ENCODE peak calls at places on chromosomes 13 and 19, in eight cellular contexts. P, M, Y, T, S, W, U and C are unnamed samples.

GRCh38 chr13:99316657-99317244 is 9.6 kb upstream of the GPR183 start:
- DNase-seq in P (peak), M (no peak), Y (no peak), T (no peak), S (no peak), W (no peak), U (no peak), C (no peak)

GRCh38 chr19:40659566-40659965 is 30.9 kb downstream of the NUMBL start:
- DNase-seq in P (no peak), M (no peak), Y (no peak), T (no peak), S (no peak), W (no peak), U (no peak), C (no peak)

GRCh38 chr13:51632643-51633357 is 48.5 kb downstream of the WDFY2 start:
- DNase-seq in P (no peak), M (no peak), Y (peak), T (no peak), S (no peak), W (peak), U (no peak), C (peak)

GRCh38 chr13:31199849-31200635 is at the start of gene B3GLCT:
- DNase-seq in P (peak), M (peak), Y (peak), T (peak), S (peak), W (peak), U (peak), C (peak)

GRCh38 chr13:54687173-54687572 is 1658.6 kb downstream of the OLFM4 start:
- DNase-seq in P (no peak), M (no peak), Y (no peak), T (no peak), S (no peak), W (no peak), U (no peak), C (no peak)

GRCh38 chr13:113297370-113297871 is 382 bp downstream of the LAMP1 start:
- DNase-seq in P (no peak), M (no peak), Y (peak), T (no peak), S (no peak), W (peak), U (peak), C (no peak)

GRCh38 chr19:36244066-36244465 is 29.2 kb downstream of the ZNF146 start:
- DNase-seq in P (no peak), M (no peak), Y (no peak), T (no peak), S (no peak), W (no peak), U (no peak), C (no peak)

GRCh38 chr19:17724655-17725054 is 5.4 kb downstream of the MAP1S start:
- DNase-seq in P (no peak), M (no peak), Y (no peak), T (no peak), S (no peak), W (no peak), U (no peak), C (no peak)

GRCh38 chr13:57629821-57630235 is 1.7 kb upstream of the PCDH17 start:
- DNase-seq in P (peak), M (peak), Y (peak), T (peak), S (peak), W (no peak), U (peak), C (no peak)

GRCh38 chr13:29480893-29481525 is 114.5 kb downstream of the SLC7A1 start:
- DNase-seq in P (no peak), M (no peak), Y (no peak), T (no peak), S (no peak), W (no peak), U (no peak), C (no peak)

GRCh38 chr19:13906910-13907309 is 909 bp downstream of the CC2D1A start:
- DNase-seq in P (no peak), M (no peak), Y (no peak), T (no peak), S (no peak), W (no peak), U (no peak), C (no peak)

GRCh38 chr19:13906525-13906904 is 514 bp downstream of the CC2D1A start:
- DNase-seq in P (peak), M (no peak), Y (peak), T (no peak), S (no peak), W (peak), U (no peak), C (no peak)

GRCh38 chr19:13908674-13909073 is 2.7 kb downstream of the CC2D1A start:
- DNase-seq in P (no peak), M (no peak), Y (no peak), T (no peak), S (no peak), W (no peak), U (no peak), C (no peak)

GRCh38 chr19:13902993-13903555 is 2.8 kb downstream of the BRME1 start:
- DNase-seq in P (no peak), M (no peak), Y (no peak), T (no peak), S (no peak), W (peak), U (no peak), C (no peak)

DNA sequence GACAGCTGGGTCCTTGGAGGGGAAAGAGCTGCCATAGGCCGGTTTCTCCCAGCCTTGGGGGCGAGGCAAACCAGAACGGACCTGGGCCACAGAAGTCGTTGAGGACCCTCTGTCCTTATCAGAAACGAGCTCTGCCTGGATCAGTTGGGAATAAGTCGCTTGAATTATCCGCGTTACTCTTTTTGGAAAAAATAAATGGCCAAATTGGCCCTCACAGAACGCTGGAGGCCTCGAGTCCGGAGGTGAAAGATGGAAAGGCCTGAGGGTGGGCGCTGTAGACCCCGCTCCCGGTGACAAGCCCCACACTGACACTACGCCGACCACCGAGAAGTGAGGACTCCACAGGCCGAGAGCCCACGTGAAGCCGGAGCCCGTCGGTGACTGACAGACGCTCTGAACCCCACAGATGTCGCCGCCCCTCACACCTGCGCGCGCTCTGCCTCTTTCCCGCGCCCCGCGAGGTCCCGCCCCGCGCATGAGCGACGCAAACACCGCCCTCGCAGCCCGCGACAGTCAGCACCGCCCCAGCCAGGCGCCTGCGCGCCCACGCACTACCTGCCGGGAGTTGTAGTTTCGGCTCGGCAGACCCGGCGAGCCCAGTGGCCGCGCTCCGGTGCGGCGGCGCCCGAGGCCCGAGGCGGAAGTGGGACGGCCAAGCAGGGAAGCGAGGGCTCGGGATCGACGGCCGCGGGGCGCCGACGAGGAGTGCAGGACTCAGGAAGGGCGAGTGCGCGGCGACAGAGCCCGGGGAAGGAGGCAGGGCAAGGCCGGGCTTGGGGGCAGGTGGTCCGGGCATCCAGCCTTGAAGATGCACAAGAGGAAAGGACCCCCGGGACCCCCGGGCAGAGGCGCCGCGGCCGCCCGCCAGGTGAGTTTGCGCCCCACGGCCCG is at the start of the genes BRME1 and CC2D1A:
- DNase-seq in P (peak), M (peak), Y (peak), T (peak), S (peak), W (peak), U (peak), C (peak)
- TF ChIP-seq CTCF in P (no peak), M (no peak), Y (no peak), T (no peak), S (no peak), W (no peak), U (no peak), C (no peak)

GRCh38 chr19:55086730-55087541 is 11.3 kb downstream of the EPS8L1 start:
- DNase-seq in P (peak), M (peak), Y (peak), T (peak), S (peak), W (no peak), U (peak), C (peak)
- TF ChIP-seq POLR2A in P (no peak), M (peak), Y (no peak), T (no peak), S (no peak), W (no peak), U (no peak), C (peak)

DNA sequence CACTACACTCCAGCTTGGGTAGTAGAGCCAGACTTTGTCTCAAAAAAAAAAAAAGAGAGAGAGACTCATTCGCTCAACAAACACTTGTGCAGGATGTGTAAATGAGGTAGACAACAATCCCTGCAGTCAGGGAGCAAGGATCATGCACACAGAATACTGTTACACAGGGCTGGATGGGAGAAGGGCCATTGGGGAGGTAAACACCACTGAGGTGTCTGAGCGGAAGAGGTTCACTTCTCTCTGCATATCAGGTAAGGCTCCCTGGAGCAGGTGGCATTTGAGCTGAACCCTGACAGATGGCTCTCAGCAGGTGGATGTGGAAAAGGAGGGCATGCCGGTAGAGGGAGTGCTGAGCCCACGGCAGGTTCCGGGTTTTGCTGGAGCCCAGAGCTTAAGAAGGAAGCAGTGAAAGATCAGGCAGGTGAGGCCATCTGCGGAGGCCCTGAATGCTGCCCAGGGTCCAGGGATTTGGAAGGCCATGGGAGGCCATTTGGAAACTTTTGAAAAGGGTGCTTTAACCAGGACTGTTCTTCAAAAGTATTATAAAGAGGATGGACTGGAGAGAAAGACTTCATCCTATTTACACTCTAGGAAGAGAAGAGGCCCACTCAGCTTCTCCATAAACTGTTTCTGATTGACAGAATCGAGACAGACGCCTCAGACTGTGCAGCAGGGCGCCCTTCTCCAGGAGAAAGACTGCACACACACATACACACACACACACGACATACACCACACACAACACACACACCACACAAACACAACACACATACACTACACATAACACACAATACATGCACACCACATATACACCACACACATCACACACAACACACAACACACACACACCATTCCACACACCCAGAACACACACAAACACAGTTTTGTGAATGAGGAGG is 199.4 kb downstream of the USP12 start:
- DNase-seq in P (peak), M (peak), Y (peak), T (no peak), S (no peak), W (peak), U (no peak), C (no peak)
- TF ChIP-seq CTCF in P (peak), M (peak), Y (peak), T (peak), S (no peak), W (no peak), U (no peak), C (peak)

DNA sequence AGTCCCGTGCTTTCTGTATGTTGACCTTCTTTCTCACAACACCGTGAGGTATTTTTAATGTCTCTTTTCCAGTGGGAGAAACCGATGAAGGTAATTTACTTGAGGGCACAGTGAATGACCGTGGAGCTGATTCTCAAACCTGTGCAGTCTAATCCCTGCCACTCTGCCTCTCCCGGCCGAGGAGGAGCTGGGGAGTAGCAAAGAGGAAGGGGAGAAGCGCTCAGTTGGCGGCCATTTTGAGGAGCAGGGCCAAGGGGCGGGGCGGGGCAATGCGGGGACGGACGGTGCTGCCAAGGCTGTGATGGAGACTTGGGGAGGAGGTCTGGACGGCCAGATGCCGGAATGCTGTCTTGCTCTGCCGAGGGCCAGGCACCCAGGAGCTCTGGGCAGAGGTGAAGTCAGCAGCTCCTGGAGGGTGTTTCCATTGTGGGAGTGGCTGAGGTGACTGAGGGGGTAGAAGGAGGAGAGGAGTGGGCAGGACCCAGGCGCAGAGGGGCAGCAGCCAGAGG is 12.4 kb upstream of the RANBP3 start:
- DNase-seq in P (no peak), M (no peak), Y (peak), T (no peak), S (no peak), W (no peak), U (no peak), C (peak)
- TF ChIP-seq POLR2A in P (no peak), M (no peak), Y (no peak), T (no peak), S (no peak), W (no peak), U (no peak), C (no peak)

DNA sequence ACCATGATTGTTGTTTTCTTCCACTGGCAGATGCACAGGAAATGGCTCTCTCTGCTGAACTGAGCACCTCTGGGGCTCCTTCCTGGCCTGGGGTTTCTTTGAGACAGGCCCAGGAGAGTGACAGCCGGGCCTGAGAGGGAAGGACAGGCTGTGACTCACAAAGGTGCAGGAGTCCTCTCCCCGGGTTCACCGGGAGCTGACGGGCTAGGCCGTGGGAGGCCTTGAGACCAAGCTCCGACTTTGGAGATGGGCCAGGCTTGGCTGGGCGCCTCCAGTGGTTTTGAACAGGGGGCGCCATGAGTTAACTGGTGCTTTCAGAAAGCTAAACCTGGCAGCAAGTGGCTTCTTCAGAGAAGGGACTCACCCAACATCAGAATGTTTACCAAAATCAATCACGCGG is 143.4 kb downstream of the URI1 start:
- DNase-seq in P (no peak), M (peak), Y (peak), T (no peak), S (no peak), W (peak), U (peak), C (no peak)
- TF ChIP-seq CTCF in P (no peak), M (no peak), Y (no peak), T (no peak), S (no peak), W (no peak), U (no peak), C (no peak)

DNA sequence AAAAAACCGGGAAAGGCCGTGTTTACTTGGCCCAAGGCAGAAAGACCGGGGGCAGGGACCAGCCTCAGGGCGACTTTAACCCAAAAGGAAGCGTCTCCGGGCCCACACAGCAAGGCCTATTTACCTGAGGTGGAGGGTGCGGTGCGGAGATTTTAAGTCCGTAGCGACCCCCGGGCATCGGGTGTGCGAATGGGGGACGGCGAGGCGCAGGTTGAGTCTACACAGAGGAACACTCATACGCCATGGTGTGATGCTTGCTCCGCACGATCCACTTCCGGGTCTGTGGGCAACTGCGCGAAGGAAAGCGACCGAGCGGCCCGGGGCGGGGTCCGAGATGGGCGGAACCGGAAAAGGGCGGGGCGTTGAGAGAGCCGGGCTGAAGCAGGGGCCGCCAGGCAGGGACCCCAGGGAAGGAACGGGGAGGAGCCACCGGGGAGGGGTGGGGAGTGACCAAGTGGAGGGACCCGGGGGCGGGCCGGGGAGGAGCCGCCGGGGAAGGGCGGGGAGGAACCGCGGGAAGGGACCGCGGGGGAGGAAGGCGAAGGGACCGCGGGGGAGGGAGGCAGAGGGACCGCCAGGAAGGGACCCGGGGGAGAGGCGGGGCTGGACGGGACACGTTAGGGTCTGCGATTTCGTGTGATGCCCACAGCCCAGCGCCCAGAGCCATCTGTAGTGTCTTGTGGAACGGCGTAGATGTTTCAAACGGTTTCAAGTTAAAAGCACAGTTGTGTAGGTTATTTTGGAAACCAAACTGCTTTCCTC is at the start of gene ZNF160:
- DNase-seq in P (peak), M (peak), Y (peak), T (peak), S (peak), W (peak), U (peak), C (peak)
- TF ChIP-seq POLR2A in P (no peak), M (peak), Y (peak), T (peak), S (peak), W (peak), U (peak), C (peak)

DNA sequence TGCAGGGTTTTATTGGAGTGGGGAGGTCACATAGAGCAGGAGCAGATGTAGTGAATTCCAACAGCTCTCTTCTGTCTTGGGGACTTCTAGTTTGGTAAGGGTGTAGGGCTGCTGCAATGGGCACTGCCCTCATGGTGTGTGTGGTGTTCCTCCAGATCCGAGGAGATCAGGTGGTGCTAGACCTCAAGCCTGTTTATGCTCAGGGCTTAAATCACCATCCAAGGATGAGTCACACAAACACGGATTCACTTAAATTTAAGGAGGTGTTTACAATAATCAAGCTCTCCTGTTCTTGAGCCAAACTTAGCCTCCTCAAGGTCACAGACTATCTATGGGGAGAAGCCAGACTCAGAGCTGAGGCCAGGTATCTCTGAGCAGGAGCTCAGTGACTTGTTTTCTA is 23.0 kb downstream of the HS6ST3 start:
- DNase-seq in P (no peak), M (no peak), Y (no peak), T (no peak), S (no peak), W (no peak), U (no peak), C (no peak)
- TF ChIP-seq CTCF in P (no peak), M (no peak), Y (no peak), T (no peak), S (no peak), W (no peak), U (no peak), C (no peak)

DNA sequence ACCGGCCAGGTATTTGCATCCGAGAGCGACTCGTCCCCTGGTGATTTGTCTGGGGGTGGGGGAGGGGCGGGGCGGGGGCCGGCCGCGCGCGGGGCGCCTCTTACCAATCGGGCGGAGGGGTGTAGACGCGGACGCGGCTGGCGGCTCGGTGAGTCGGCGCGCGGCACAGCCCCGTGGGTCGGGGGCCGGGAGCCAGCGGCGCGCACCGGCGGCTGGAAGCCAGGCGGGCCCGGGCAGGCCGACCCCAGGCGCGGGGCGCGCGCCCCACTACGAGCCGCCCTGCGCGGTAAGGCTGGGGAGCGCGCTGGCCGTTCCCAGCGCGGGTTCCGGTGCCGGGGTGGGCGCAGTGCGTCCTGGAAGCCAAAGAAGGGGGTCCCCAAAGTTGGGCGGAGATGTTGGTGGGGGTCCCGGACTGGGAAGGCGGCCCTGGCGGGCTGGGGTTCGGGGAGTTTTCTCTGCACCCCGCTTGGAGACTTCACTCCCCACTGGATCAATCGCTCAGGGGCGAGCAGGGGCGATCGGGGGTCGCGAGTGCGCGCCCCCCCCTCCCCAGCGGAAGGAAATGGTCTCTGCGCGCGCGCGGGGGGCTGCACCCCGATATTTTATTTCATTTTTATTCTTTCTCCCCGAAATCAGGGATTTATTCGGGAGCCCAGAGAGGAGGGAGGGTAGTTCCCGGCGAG is at the start of gene ARID3A:
- DNase-seq in P (peak), M (peak), Y (no peak), T (no peak), S (peak), W (peak), U (no peak), C (peak)
- TF ChIP-seq POLR2A in P (no peak), M (no peak), Y (no peak), T (no peak), S (no peak), W (no peak), U (peak), C (no peak)